ENCODE peak calls at places on chromosomes 1 and 21, in nine cellular contexts. A is fibroblast of mammary gland, H is dorsolateral prefrontal cortex, Q is IMR-90, W is right atrium auricular region, P is tibial artery, D is endothelial cell of umbilical vein, F is BE2C, J is cardiac fibroblast. E is an unnamed sample.

GRCh38 chr1:6624712-6625578 is at the start of gene THAP3:
- DNase-seq in A (peak), H (peak), Q (peak), W (peak), P (peak), D (peak), F (peak), J (peak), E (no peak)

GRCh38 chr1:111468717-111469100 is 5.1 kb upstream of the C1orf162 start:
- DNase-seq in A (no peak), H (no peak), Q (no peak), W (no peak), P (no peak), D (no peak), F (no peak), J (no peak), E (no peak)

GRCh38 chr1:156571261-156571958 is 955 bp downstream of the IQGAP3 start:
- DNase-seq in A (peak), H (no peak), Q (peak), W (no peak), P (no peak), D (peak), F (no peak), J (peak), E (no peak)

GRCh38 chr1:208093754-208094719 is 150.1 kb downstream of the PLXNA2 start:
- DNase-seq in A (peak), H (peak), Q (peak), W (peak), P (peak), D (peak), F (peak), J (peak), E (peak)

GRCh38 chr1:15213333-15213732 is 33.7 kb upstream of the FHAD1 start:
- DNase-seq in A (peak), H (no peak), Q (peak), W (no peak), P (no peak), D (no peak), F (no peak), J (no peak), E (no peak)

GRCh38 chr1:71698186-71698585 is 584.2 kb downstream of the NEGR1 start:
- DNase-seq in A (no peak), H (no peak), Q (no peak), W (no peak), P (no peak), D (no peak), F (no peak), J (no peak), E (no peak)

GRCh38 chr1:31872658-31873636 is 57.1 kb upstream of the SPOCD1 start:
- DNase-seq in A (no peak), H (no peak), Q (no peak), W (no peak), P (no peak), D (no peak), F (no peak), J (peak), E (no peak)

GRCh38 chr21:31184462-31184861 is 146.2 kb upstream of the KRTAP19-8 start:
- DNase-seq in A (no peak), H (no peak), Q (no peak), W (no peak), P (no peak), D (no peak), F (no peak), J (no peak), E (peak)

GRCh38 chr21:41045534-41046268 is 122.3 kb upstream of the BACE2 start:
- DNase-seq in A (no peak), H (no peak), Q (no peak), W (no peak), P (no peak), D (no peak), F (no peak), J (no peak), E (no peak)

GRCh38 chr1:113363935-113364334 is 26.4 kb upstream of the MAGI3 start:
- DNase-seq in A (no peak), H (no peak), Q (no peak), W (no peak), P (no peak), D (no peak), F (peak), J (no peak), E (no peak)

GRCh38 chr1:40838045-40838979 is 23.9 kb downstream of the CITED4 start:
- DNase-seq in A (no peak), H (no peak), Q (no peak), W (no peak), P (no peak), D (no peak), F (no peak), J (no peak), E (no peak)

GRCh38 chr1:54054438-54054749 is 986 bp downstream of the TCEANC2 start:
- DNase-seq in A (no peak), H (no peak), Q (no peak), W (no peak), P (no peak), D (peak), F (no peak), J (no peak), E (no peak)

GRCh38 chr21:44870748-44871495 is 2.6 kb downstream of the PTTG1IP start:
- DNase-seq in A (no peak), H (no peak), Q (no peak), W (no peak), P (no peak), D (peak), F (no peak), J (peak), E (no peak)

GRCh38 chr1:171841931-171842723 is 829 bp downstream of the DNM3 start:
- DNase-seq in A (peak), H (peak), Q (no peak), W (no peak), P (no peak), D (peak), F (peak), J (no peak), E (no peak)

GRCh38 chr21:43662286-43662685 is 2.9 kb downstream of the RRP1B start:
- DNase-seq in A (peak), H (no peak), Q (peak), W (no peak), P (no peak), D (no peak), F (no peak), J (no peak), E (no peak)

GRCh38 chr1:162168935-162169545 is 99.5 kb downstream of the NOS1AP start:
- DNase-seq in A (peak), H (no peak), Q (no peak), W (no peak), P (no peak), D (no peak), F (peak), J (no peak), E (no peak)

GRCh38 chr1:55725378-55725777 is 510.2 kb upstream of the USP24 start:
- DNase-seq in A (peak), H (no peak), Q (peak), W (no peak), P (no peak), D (no peak), F (no peak), J (peak), E (no peak)

GRCh38 chr1:21314797-21315396 is 24.6 kb upstream of the ECE1 start:
- DNase-seq in A (no peak), H (no peak), Q (no peak), W (no peak), P (no peak), D (no peak), F (no peak), J (no peak), E (no peak)

GRCh38 chr1:35497571-35497970 is 59.6 kb downstream of the KIAA0319L start:
- DNase-seq in A (no peak), H (no peak), Q (no peak), W (no peak), P (no peak), D (no peak), F (no peak), J (no peak), E (no peak)

GRCh38 chr1:77465922-77466321 is 184.1 kb downstream of the AK5 start:
- DNase-seq in A (no peak), H (no peak), Q (no peak), W (no peak), P (no peak), D (no peak), F (no peak), J (no peak), E (no peak)

GRCh38 chr1:24190970-24191570 is 4.0 kb upstream of the IFNLR1 start:
- DNase-seq in A (no peak), H (no peak), Q (no peak), W (no peak), P (no peak), D (no peak), F (no peak), J (no peak), E (peak)

GRCh38 chr1:157157481-157158190 is 19.4 kb upstream of the ETV3 start:
- DNase-seq in A (peak), H (no peak), Q (peak), W (no peak), P (no peak), D (no peak), F (no peak), J (peak), E (no peak)

GRCh38 chr1:56313560-56313959 is 265.8 kb downstream of the PLPP3 start:
- DNase-seq in A (no peak), H (no peak), Q (no peak), W (no peak), P (no peak), D (no peak), F (no peak), J (no peak), E (no peak)

GRCh38 chr1:150609726-150610125 is 19.7 kb downstream of the ENSA start:
- DNase-seq in A (peak), H (no peak), Q (peak), W (no peak), P (no peak), D (peak), F (no peak), J (peak), E (no peak)

GRCh38 chr1:159152031-159152430 is 19.4 kb upstream of the CADM3 start:
- DNase-seq in A (no peak), H (no peak), Q (no peak), W (no peak), P (no peak), D (no peak), F (no peak), J (no peak), E (no peak)

GRCh38 chr1:215292906-215293305 is 210.4 kb downstream of the KCNK2 start:
- DNase-seq in A (no peak), H (no peak), Q (no peak), W (no peak), P (no peak), D (no peak), F (no peak), J (no peak), E (no peak)

GRCh38 chr1:36836196-36836883 is 198.0 kb downstream of the GRIK3 start:
- DNase-seq in A (no peak), H (no peak), Q (no peak), W (no peak), P (no peak), D (no peak), F (peak), J (no peak), E (no peak)

GRCh38 chr1:25066253-25066652 is 136.2 kb upstream of the RUNX3 start:
- DNase-seq in A (no peak), H (peak), Q (no peak), W (no peak), P (no peak), D (no peak), F (peak), J (no peak), E (no peak)

GRCh38 chr1:197736689-197737088 is 38.6 kb downstream of the DENND1B start:
- DNase-seq in A (peak), H (no peak), Q (peak), W (no peak), P (no peak), D (no peak), F (no peak), J (peak), E (no peak)

GRCh38 chr1:68495532-68495931 is 1.4 kb downstream of the DEPDC1 start:
- DNase-seq in A (no peak), H (no peak), Q (no peak), W (no peak), P (no peak), D (peak), F (no peak), J (peak), E (no peak)

GRCh38 chr1:94720091-94720793 is 99.9 kb upstream of the SLC44A3 start:
- DNase-seq in A (no peak), H (no peak), Q (no peak), W (no peak), P (no peak), D (no peak), F (no peak), J (no peak), E (peak)

GRCh38 chr1:56675763-56676162 is 30.6 kb downstream of the PRKAA2 start:
- DNase-seq in A (no peak), H (no peak), Q (no peak), W (no peak), P (no peak), D (no peak), F (no peak), J (no peak), E (no peak)

GRCh38 chr1:40014812-40015594 is 25.5 kb upstream of the CAP1 start:
- DNase-seq in A (peak), H (no peak), Q (peak), W (no peak), P (no peak), D (peak), F (no peak), J (peak), E (no peak)

GRCh38 chr1:247273013-247273412 is 17.1 kb downstream of the VN1R5 start:
- DNase-seq in A (no peak), H (no peak), Q (no peak), W (no peak), P (no peak), D (no peak), F (no peak), J (no peak), E (no peak)

GRCh38 chr1:247269075-247269580 is 13.3 kb downstream of the VN1R5 start:
- DNase-seq in A (no peak), H (no peak), Q (no peak), W (no peak), P (no peak), D (no peak), F (no peak), J (no peak), E (no peak)

GRCh38 chr1:247266053-247266452 is 10.2 kb downstream of the VN1R5 start:
- DNase-seq in A (peak), H (no peak), Q (peak), W (no peak), P (no peak), D (no peak), F (no peak), J (peak), E (no peak)

GRCh38 chr1:247270003-247270402 is 14.1 kb downstream of the VN1R5 start:
- DNase-seq in A (no peak), H (no peak), Q (no peak), W (no peak), P (no peak), D (no peak), F (no peak), J (no peak), E (no peak)

DNA sequence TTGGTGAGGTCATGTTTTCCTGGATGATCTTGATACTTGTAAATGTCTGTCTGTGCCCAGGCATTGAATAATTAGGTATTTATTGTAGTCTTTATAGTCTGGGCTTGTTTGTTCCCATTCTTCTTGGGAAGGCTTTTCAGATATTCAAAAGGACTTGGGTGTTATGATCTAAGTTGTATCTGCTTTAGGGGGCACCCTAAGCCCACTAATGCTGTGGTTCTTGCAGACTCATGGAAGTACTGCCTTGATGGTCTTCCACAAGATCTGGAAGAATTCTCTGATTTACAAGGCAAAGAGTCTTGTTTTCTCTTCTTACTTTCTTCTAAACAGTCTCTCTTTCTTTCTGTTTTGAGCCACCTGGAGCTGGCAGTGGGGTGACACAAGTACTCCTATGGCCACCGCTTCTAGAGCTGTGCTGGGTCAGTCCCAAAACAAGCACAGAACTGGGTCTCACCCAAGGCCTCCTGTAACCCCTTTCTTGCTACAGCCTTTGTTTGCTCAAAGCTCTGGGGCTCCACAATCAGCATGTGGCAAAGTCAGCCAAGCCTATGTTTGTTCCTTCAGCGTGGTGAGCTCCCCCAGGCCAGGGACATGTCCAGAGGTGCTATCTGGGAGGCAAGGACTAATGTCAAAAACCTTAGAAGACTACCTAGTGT is 12.6 kb downstream of the VN1R5 start:
- DNase-seq in A (peak), H (no peak), Q (peak), W (no peak), P (no peak), D (no peak), F (no peak), J (peak), E (no peak)
- TF ChIP-seq CTCF in A (no peak), H (no peak), Q (no peak), W (no peak), P (no peak), D (no peak), F (no peak), J (no peak), E (no peak)

GRCh38 chr1:8017495-8018310 is 8.4 kb downstream of the ERRFI1 start:
- DNase-seq in A (peak), H (no peak), Q (no peak), W (no peak), P (no peak), D (no peak), F (peak), J (peak), E (no peak)
- H3K4me3 ChIP-seq in A (no peak), H (peak), Q (no peak), W (no peak), P (no peak), D (no peak), F (no peak), J (no peak), E (no peak)

GRCh38 chr1:203152158-203153034 is 23.2 kb downstream of the MYBPH start:
- DNase-seq in A (peak), H (peak), Q (peak), W (no peak), P (no peak), D (peak), F (no peak), J (no peak), E (no peak)
- TF ChIP-seq CTCF in A (no peak), H (no peak), Q (no peak), W (no peak), P (no peak), D (no peak), F (no peak), J (no peak), E (no peak)

GRCh38 chr1:176893625-176894352 is 270.7 kb downstream of the ASTN1 start:
- DNase-seq in A (no peak), H (no peak), Q (no peak), W (no peak), P (no peak), D (no peak), F (no peak), J (no peak), E (no peak)

GRCh38 chr1:176903474-176903873 is 261.0 kb downstream of the ASTN1 start:
- DNase-seq in A (peak), H (no peak), Q (peak), W (no peak), P (no peak), D (no peak), F (no peak), J (peak), E (no peak)

GRCh38 chr1:176896216-176896615 is 268.3 kb downstream of the ASTN1 start:
- DNase-seq in A (no peak), H (no peak), Q (no peak), W (no peak), P (no peak), D (no peak), F (no peak), J (no peak), E (no peak)

GRCh38 chr1:176894450-176894849 is 270.1 kb downstream of the ASTN1 start:
- DNase-seq in A (no peak), H (no peak), Q (no peak), W (no peak), P (no peak), D (no peak), F (no peak), J (no peak), E (no peak)

DNA sequence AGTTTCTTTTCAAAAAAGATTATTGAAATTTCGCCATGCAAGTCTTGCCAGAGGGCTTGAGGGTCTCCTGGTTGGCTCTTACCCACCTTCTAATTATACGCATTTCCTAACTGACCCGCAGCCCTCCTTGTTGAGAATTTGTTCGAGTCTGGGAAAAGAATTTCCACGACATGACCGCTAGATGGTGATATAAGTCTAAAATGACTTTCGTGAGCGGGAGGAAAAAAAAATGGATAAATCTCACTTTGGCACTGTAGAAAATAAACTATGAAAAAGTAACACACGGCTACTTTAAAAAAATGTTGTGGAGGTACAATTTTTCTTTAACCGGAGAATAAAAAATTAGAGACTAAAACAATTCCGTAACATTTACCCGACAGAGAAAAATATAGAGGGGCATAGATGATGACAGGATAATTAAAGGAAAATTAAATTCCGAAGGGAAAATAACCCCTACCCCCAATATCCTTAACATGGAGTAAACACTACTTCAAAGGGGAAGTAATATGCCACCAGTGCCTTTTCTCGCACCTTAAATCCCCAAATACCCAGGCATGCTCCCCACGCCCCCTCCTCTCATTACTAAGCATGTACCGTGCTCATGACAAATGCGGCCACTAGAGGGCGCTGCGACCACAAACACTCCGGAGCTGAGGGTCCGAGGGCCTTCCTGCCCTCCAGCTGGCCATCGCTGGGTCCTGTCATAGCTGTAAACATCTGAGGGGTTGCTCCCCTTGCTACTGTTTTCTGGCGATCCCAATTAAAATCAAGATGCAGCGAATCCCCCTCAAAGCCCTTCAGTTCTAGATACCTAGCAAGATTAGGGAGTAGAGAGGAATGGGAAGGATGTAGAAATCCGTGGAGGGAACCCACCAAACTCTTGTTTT is 266.9 kb downstream of the ASTN1 start:
- DNase-seq in A (peak), H (peak), Q (peak), W (no peak), P (peak), D (peak), F (peak), J (peak), E (peak)
- H3K4me3 ChIP-seq in A (peak), H (no peak), Q (no peak), W (no peak), P (peak), D (no peak), F (peak), J (no peak), E (no peak)

DNA sequence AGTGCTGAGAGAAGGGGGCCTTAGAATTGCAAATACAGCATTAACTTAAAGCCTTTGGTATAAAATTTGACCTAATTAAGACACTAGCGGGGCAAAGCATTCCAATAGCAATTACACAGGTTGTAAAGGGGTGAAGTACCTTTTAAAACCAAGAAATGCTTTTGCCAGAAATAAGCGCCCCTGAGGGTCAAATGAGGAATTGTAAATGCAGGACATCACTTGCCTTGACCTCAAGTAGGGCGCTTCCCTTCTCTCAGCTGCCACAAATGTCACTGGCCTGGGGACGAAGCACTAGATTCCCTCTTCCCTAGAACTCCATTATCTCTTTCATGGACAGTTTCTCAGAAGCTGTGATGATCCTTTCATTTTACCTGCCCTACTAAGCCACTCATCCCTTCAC is 48.3 kb downstream of the SEC16B start:
- DNase-seq in A (no peak), H (no peak), Q (no peak), W (no peak), P (no peak), D (no peak), F (no peak), J (no peak), E (no peak)
- TF ChIP-seq CTCF in A (no peak), H (no peak), Q (no peak), W (no peak), P (no peak), D (no peak), F (no peak), J (no peak), E (no peak)

E was measured in GM12864.